ENCODE peak calls at places on chromosomes 1 and 21, in five cellular contexts. B, A, H, S and F are unnamed samples.
A peak's percentile ranks its signal among the peaks of the same experiment; 100 is the strongest.

GRCh38 chr1:29984544-29985375 is 738.6 kb downstream of the MATN1 start:
- ATAC-seq in B (no peak), H (peak; percentile 46), A (no peak), S (peak; percentile 89), F (peak; percentile 58)

GRCh38 chr1:41791667-41792484 is 126.8 kb downstream of the HIVEP3 start:
- ATAC-seq in A (no peak), H (no peak), B (no peak), S (peak; percentile 21), F (no peak)

GRCh38 chr1:116242741-116243140 is 130.3 kb upstream of the ATP1A1 start:
- ATAC-seq in S (peak; percentile 48), H (peak; percentile 69), B (no peak), A (no peak), F (no peak)

GRCh38 chr1:93694039-93694438 is 12.4 kb upstream of the BCAR3 start:
- ATAC-seq in B (no peak), S (no peak), A (no peak), H (no peak), F (no peak)

GRCh38 chr1:48693674-48694347 is 82.9 kb downstream of the BEND5 start:
- ATAC-seq in S (peak; percentile 60), H (no peak), B (no peak), A (no peak), F (no peak)

GRCh38 chr1:59833991-59834390 is 19.2 kb downstream of the HOOK1 start:
- ATAC-seq in S (peak; percentile 53), A (no peak), H (no peak), B (no peak), F (no peak)

GRCh38 chr21:42925114-42925907 is at the start of gene ERVH48-1:
- ATAC-seq in B (peak; percentile 8), S (no peak), H (no peak), A (no peak), F (no peak)

GRCh38 chr1:88529581-88529980 is 154.5 kb upstream of the PKN2 start:
- ATAC-seq in S (no peak), H (no peak), B (no peak), A (no peak), F (no peak)

GRCh38 chr1:234617986-234618725 is 8.2 kb upstream of the IRF2BP2 start:
- ATAC-seq in A (no peak), S (no peak), H (peak; percentile 5), B (no peak), F (peak; percentile 48)

GRCh38 chr1:179095924-179096323 is 14.1 kb downstream of the TOR3A start:
- ATAC-seq in S (no peak), H (no peak), B (no peak), A (no peak), F (no peak)

GRCh38 chr1:10765734-10766478 is 30.5 kb downstream of the CASZ1 start:
- ATAC-seq in H (peak; percentile 77), B (no peak), A (no peak), S (peak; percentile 48), F (no peak)

GRCh38 chr1:43349594-43350306 is 9.0 kb upstream of the CDC20 start:
- ATAC-seq in S (no peak), B (no peak), A (peak; percentile 3), H (no peak), F (peak; percentile 17)

GRCh38 chr1:116738673-116739370 is 15.4 kb upstream of the CD2 start:
- ATAC-seq in H (no peak), A (no peak), S (no peak), B (no peak), F (no peak)

GRCh38 chr1:194076646-194077045 is 890.2 kb upstream of the B3GALT2 start:
- ATAC-seq in B (no peak), A (no peak), S (no peak), H (no peak), F (no peak)

GRCh38 chr1:21254335-21254951 is 35.8 kb downstream of the ECE1 start:
- ATAC-seq in H (no peak), S (no peak), A (no peak), B (no peak), F (peak; percentile 24)

GRCh38 chr1:16441312-16441641 is 753 bp downstream of the NECAP2 start:
- ATAC-seq in A (no peak), H (no peak), B (peak; percentile 22), S (no peak), F (no peak)

GRCh38 chr21:45322231-45322959 is 34.7 kb upstream of the POFUT2 start:
- ATAC-seq in B (no peak), S (no peak), H (no peak), A (no peak), F (no peak)

GRCh38 chr1:94100785-94101612 is 19.9 kb downstream of the ABCA4 start:
- ATAC-seq in S (no peak), B (no peak), H (no peak), A (peak; percentile 72), F (no peak)

GRCh38 chr1:77133731-77134358 is 85.4 kb downstream of the PIGK start:
- ATAC-seq in A (no peak), S (no peak), B (no peak), H (no peak), F (no peak)

GRCh38 chr1:92599184-92599583 is 112.5 kb upstream of the GFI1 start:
- ATAC-seq in B (no peak), A (no peak), S (no peak), H (no peak), F (no peak)

GRCh38 chr1:200037501-200037900 is 10.0 kb downstream of the NR5A2 start:
- ATAC-seq in S (no peak), A (no peak), H (no peak), B (no peak), F (no peak)

GRCh38 chr1:221117548-221117951 is 238.3 kb downstream of the HLX start:
- ATAC-seq in B (no peak), H (peak; percentile 93), A (no peak), S (peak; percentile 70), F (peak; percentile 72)

GRCh38 chr1:50369830-50370229 is 53.4 kb downstream of the DMRTA2 start:
- ATAC-seq in H (no peak), S (no peak), A (no peak), B (peak; percentile 60), F (no peak)

GRCh38 chr1:232568331-232568852 is 61.5 kb downstream of the SIPA1L2 start:
- ATAC-seq in A (no peak), S (no peak), H (no peak), B (no peak), F (no peak)

GRCh38 chr21:43191971-43192370 is 23.2 kb downstream of the CRYAA start:
- ATAC-seq in S (no peak), A (no peak), B (no peak), H (no peak), F (no peak)

GRCh38 chr1:108097057-108097456 is 103.1 kb downstream of the SLC25A24 start:
- ATAC-seq in A (no peak), B (no peak), S (no peak), H (no peak), F (no peak)

GRCh38 chr1:209086486-209087192 is 496.9 kb upstream of the CAMK1G start:
- ATAC-seq in A (no peak), B (no peak), S (no peak), H (no peak), F (no peak)

GRCh38 chr21:38994014-38994413 is 188.3 kb downstream of the ETS2 start:
- ATAC-seq in B (no peak), A (peak; percentile 17), S (no peak), H (no peak), F (no peak)

GRCh38 chr1:116855788-116856187 is 53.9 kb upstream of the PTGFRN start:
- ATAC-seq in B (no peak), A (no peak), H (no peak), S (no peak), F (no peak)

GRCh38 chr1:162215902-162216301 is 146.4 kb downstream of the NOS1AP start:
- ATAC-seq in A (no peak), B (no peak), S (no peak), H (peak; percentile 52), F (no peak)

GRCh38 chr1:31238986-31239613 is 587 bp downstream of the NKAIN1 start:
- ATAC-seq in S (peak; percentile 32), A (peak; percentile 79), H (peak; percentile 26), B (peak; percentile 58), F (peak; percentile 28)

GRCh38 chr1:158353333-158354038 is at the start of gene CD1E:
- ATAC-seq in B (no peak), S (peak; percentile 88), H (no peak), A (no peak), F (no peak)

GRCh38 chr1:119859647-119860046 is 36.7 kb downstream of the ADAM30 start:
- ATAC-seq in S (peak; percentile 54), A (no peak), H (no peak), B (peak; percentile 96), F (no peak)

GRCh38 chr1:109822749-109823542 is 59.2 kb upstream of the EPS8L3 start:
- ATAC-seq in S (no peak), H (no peak), A (no peak), B (no peak), F (no peak)

GRCh38 chr1:169680377-169681019 is 30.9 kb downstream of the SELL start:
- ATAC-seq in S (no peak), A (no peak), H (no peak), B (no peak), F (no peak)
- H3K27me3 ChIP-seq in S (no peaks in the 10 kb centered on the region), A (peaks cover 3% of the 10 kb centered on the region), H (no peaks in the 10 kb centered on the region), B (no peaks in the 10 kb centered on the region), F (peaks cover 24% of the 10 kb centered on the region)

GRCh38 chr1:205444931-205445652 is 10.8 kb downstream of the BLACAT1 start:
- ATAC-seq in B (peak; percentile 16), H (no peak), S (no peak), A (no peak), F (peak; percentile 83)
- H3K4me3 ChIP-seq in B (no peak overlapping the region), H (no peak overlapping the region), S (no peak overlapping the region), A (no peak overlapping the region), F (peak overlapping the region; percentile 53)

GRCh38 chr21:8994640-8995511 is 1526.5 kb upstream of the TPTE start:
- ATAC-seq in S (no peak), H (no peak), B (peak; percentile 0), A (peak; percentile 1), F (no peak)

GRCh38 chr21:8993284-8993942 is 1528.0 kb upstream of the TPTE start:
- ATAC-seq in S (peak; percentile 8), H (no peak), A (peak; percentile 14), B (peak; percentile 17), F (no peak)

GRCh38 chr21:8993943-8994639 is 1527.3 kb upstream of the TPTE start:
- ATAC-seq in B (peak; percentile 2), A (peak; percentile 11), S (no peak), H (no peak), F (no peak)

GRCh38 chr21:8998946-8999681 is 1522.3 kb upstream of the TPTE start:
- ATAC-seq in H (no peak), S (no peak), B (no peak), A (no peak), F (no peak)

DNA sequence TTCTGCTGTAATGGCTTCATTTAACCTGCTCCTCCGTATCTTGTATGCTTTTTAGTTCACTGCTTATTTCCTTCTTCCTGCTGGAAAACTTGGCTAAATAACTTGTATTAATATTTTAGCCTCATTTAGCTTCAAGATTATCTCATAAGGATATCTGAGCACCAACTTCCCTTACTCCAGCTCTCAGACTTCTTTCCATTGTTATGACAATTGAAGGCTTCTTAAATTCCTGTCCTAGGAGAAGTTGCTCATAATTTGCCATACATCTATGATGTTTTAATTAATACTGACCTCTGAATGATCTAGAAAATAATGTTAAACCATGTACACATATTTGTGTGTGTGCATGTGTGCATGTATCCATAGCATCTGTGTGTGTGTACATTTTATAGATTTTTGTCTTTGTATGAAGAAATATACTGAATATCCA is 1524.4 kb upstream of the TPTE start:
- ATAC-seq in S (no peak), A (no peak), H (no peak), B (no peak), F (no peak)
- H3K9me3 ChIP-seq in S (no peaks in the 10 kb centered on the region), A (no peaks in the 10 kb centered on the region), H (no peaks in the 10 kb centered on the region), B (no peaks in the 10 kb centered on the region), F (peaks cover 21% of the 10 kb centered on the region)

GRCh38 chr1:66951513-66951912 is 26.7 kb downstream of the MIER1 start:
- ATAC-seq in B (no peak), S (peak; percentile 25), A (no peak), H (no peak), F (no peak)
- H3K27me3 ChIP-seq in B (no peaks in the 10 kb centered on the region), S (no peaks in the 10 kb centered on the region), A (no peaks in the 10 kb centered on the region), H (no peaks in the 10 kb centered on the region), F (no peaks in the 10 kb centered on the region)